ENCODE peak calls at places on chromosomes 16 and 17, in ten cellular contexts. One of them, this sample, is unnamed. For H3K4me1, the result is how much of the 10 kb centered on the place peaks cover.

GRCh38 chr17:60832206-60832605 is 154.6 kb downstream of the BCAS3 start:
- DNase-seq in ovary: no peak
- DNase-seq in spleen: no peak
- DNase-seq in H9: no peak
- DNase-seq in esophagus muscularis mucosa: no peak
- DNase-seq in Peyer's patch: no peak
- DNase-seq in thoracic aorta: no peak
- DNase-seq in heart right ventricle: no peak
- DNase-seq in breast epithelium: no peak
- DNase-seq in transverse colon: no peak
- DNase-seq in this sample: no peak

GRCh38 chr17:14750866-14751265 is 450.0 kb downstream of the HS3ST3B1 start:
- DNase-seq in ovary: no peak
- DNase-seq in spleen: no peak
- DNase-seq in H9: no peak
- DNase-seq in esophagus muscularis mucosa: peak
- DNase-seq in Peyer's patch: no peak
- DNase-seq in thoracic aorta: no peak
- DNase-seq in heart right ventricle: no peak
- DNase-seq in breast epithelium: no peak
- DNase-seq in transverse colon: no peak
- DNase-seq in this sample: no peak

GRCh38 chr17:72654746-72655145 is 437.7 kb downstream of the SLC39A11 start:
- DNase-seq in ovary: no peak
- DNase-seq in spleen: no peak
- DNase-seq in H9: no peak
- DNase-seq in esophagus muscularis mucosa: no peak
- DNase-seq in Peyer's patch: peak
- DNase-seq in thoracic aorta: no peak
- DNase-seq in heart right ventricle: no peak
- DNase-seq in breast epithelium: no peak
- DNase-seq in transverse colon: no peak
- DNase-seq in this sample: no peak

GRCh38 chr16:1069154-1069553 is 3.4 kb upstream of the SSTR5 start:
- DNase-seq in ovary: no peak
- DNase-seq in spleen: no peak
- DNase-seq in H9: no peak
- DNase-seq in esophagus muscularis mucosa: no peak
- DNase-seq in Peyer's patch: no peak
- DNase-seq in thoracic aorta: no peak
- DNase-seq in heart right ventricle: no peak
- DNase-seq in breast epithelium: no peak
- DNase-seq in transverse colon: no peak
- DNase-seq in this sample: no peak

GRCh38 chr17:83053779-83054451 is 25.5 kb upstream of the METRNL start:
- DNase-seq in ovary: peak
- DNase-seq in spleen: peak
- DNase-seq in H9: no peak
- DNase-seq in esophagus muscularis mucosa: no peak
- DNase-seq in Peyer's patch: peak
- DNase-seq in thoracic aorta: no peak
- DNase-seq in heart right ventricle: no peak
- DNase-seq in breast epithelium: no peak
- DNase-seq in transverse colon: no peak
- DNase-seq in this sample: peak

GRCh38 chr17:2266045-2266864 is 37.3 kb downstream of the SMG6 start:
- DNase-seq in ovary: no peak
- DNase-seq in spleen: peak
- DNase-seq in H9: no peak
- DNase-seq in esophagus muscularis mucosa: no peak
- DNase-seq in Peyer's patch: peak
- DNase-seq in thoracic aorta: no peak
- DNase-seq in heart right ventricle: no peak
- DNase-seq in breast epithelium: peak
- DNase-seq in transverse colon: peak
- DNase-seq in this sample: peak

GRCh38 chr16:78237856-78238255 is 138.4 kb downstream of the WWOX start:
- DNase-seq in ovary: no peak
- DNase-seq in spleen: no peak
- DNase-seq in H9: no peak
- DNase-seq in esophagus muscularis mucosa: no peak
- DNase-seq in Peyer's patch: no peak
- DNase-seq in thoracic aorta: no peak
- DNase-seq in heart right ventricle: no peak
- DNase-seq in breast epithelium: no peak
- DNase-seq in transverse colon: no peak
- DNase-seq in this sample: no peak

GRCh38 chr16:67246081-67246944 is 968 bp downstream of the FHOD1 start:
- DNase-seq in ovary: peak
- DNase-seq in spleen: peak
- DNase-seq in H9: peak
- DNase-seq in esophagus muscularis mucosa: no peak
- DNase-seq in Peyer's patch: peak
- DNase-seq in thoracic aorta: no peak
- DNase-seq in heart right ventricle: peak
- DNase-seq in breast epithelium: peak
- DNase-seq in transverse colon: peak
- DNase-seq in this sample: peak

GRCh38 chr17:15892679-15893332 is 52.1 kb upstream of the ADORA2B start:
- DNase-seq in ovary: no peak
- DNase-seq in spleen: no peak
- DNase-seq in H9: no peak
- DNase-seq in esophagus muscularis mucosa: no peak
- DNase-seq in Peyer's patch: no peak
- DNase-seq in thoracic aorta: no peak
- DNase-seq in heart right ventricle: no peak
- DNase-seq in breast epithelium: peak
- DNase-seq in transverse colon: no peak
- DNase-seq in this sample: no peak

GRCh38 chr17:60138769-60139437 is 10.9 kb upstream of the CA4 start:
- DNase-seq in ovary: no peak
- DNase-seq in spleen: no peak
- DNase-seq in H9: no peak
- DNase-seq in esophagus muscularis mucosa: no peak
- DNase-seq in Peyer's patch: no peak
- DNase-seq in thoracic aorta: no peak
- DNase-seq in heart right ventricle: no peak
- DNase-seq in breast epithelium: no peak
- DNase-seq in transverse colon: no peak
- DNase-seq in this sample: peak

GRCh38 chr17:69607162-69607834 is 192.8 kb downstream of the MAP2K6 start:
- DNase-seq in ovary: peak
- DNase-seq in spleen: peak
- DNase-seq in H9: peak
- DNase-seq in esophagus muscularis mucosa: no peak
- DNase-seq in Peyer's patch: peak
- DNase-seq in thoracic aorta: no peak
- DNase-seq in heart right ventricle: peak
- DNase-seq in breast epithelium: peak
- DNase-seq in transverse colon: peak
- DNase-seq in this sample: peak

GRCh38 chr16:80803341-80804060 is 897 bp downstream of the CDYL2 start:
- DNase-seq in ovary: peak
- DNase-seq in spleen: peak
- DNase-seq in H9: peak
- DNase-seq in esophagus muscularis mucosa: no peak
- DNase-seq in Peyer's patch: peak
- DNase-seq in thoracic aorta: no peak
- DNase-seq in heart right ventricle: peak
- DNase-seq in breast epithelium: no peak
- DNase-seq in transverse colon: peak
- DNase-seq in this sample: peak

GRCh38 chr16:11841026-11841425 is 10.3 kb downstream of the RSL1D1 start:
- DNase-seq in ovary: no peak
- DNase-seq in spleen: no peak
- DNase-seq in H9: no peak
- DNase-seq in esophagus muscularis mucosa: no peak
- DNase-seq in Peyer's patch: no peak
- DNase-seq in thoracic aorta: no peak
- DNase-seq in heart right ventricle: no peak
- DNase-seq in breast epithelium: no peak
- DNase-seq in transverse colon: no peak
- DNase-seq in this sample: no peak

GRCh38 chr16:11833951-11834695 is 17.2 kb downstream of the RSL1D1 start:
- DNase-seq in ovary: no peak
- DNase-seq in spleen: no peak
- DNase-seq in H9: no peak
- DNase-seq in esophagus muscularis mucosa: no peak
- DNase-seq in Peyer's patch: no peak
- DNase-seq in thoracic aorta: no peak
- DNase-seq in heart right ventricle: no peak
- DNase-seq in breast epithelium: no peak
- DNase-seq in transverse colon: no peak
- DNase-seq in this sample: no peak

GRCh38 chr16:11835891-11836652 is 15.3 kb downstream of the RSL1D1 start:
- DNase-seq in ovary: no peak
- DNase-seq in spleen: no peak
- DNase-seq in H9: no peak
- DNase-seq in esophagus muscularis mucosa: no peak
- DNase-seq in Peyer's patch: no peak
- DNase-seq in thoracic aorta: no peak
- DNase-seq in heart right ventricle: no peak
- DNase-seq in breast epithelium: no peak
- DNase-seq in transverse colon: no peak
- DNase-seq in this sample: no peak

GRCh38 chr16:11836653-11837244 is 14.6 kb downstream of the RSL1D1 start:
- DNase-seq in ovary: no peak
- DNase-seq in spleen: peak
- DNase-seq in H9: no peak
- DNase-seq in esophagus muscularis mucosa: no peak
- DNase-seq in Peyer's patch: no peak
- DNase-seq in thoracic aorta: no peak
- DNase-seq in heart right ventricle: no peak
- DNase-seq in breast epithelium: no peak
- DNase-seq in transverse colon: no peak
- DNase-seq in this sample: no peak

DNA sequence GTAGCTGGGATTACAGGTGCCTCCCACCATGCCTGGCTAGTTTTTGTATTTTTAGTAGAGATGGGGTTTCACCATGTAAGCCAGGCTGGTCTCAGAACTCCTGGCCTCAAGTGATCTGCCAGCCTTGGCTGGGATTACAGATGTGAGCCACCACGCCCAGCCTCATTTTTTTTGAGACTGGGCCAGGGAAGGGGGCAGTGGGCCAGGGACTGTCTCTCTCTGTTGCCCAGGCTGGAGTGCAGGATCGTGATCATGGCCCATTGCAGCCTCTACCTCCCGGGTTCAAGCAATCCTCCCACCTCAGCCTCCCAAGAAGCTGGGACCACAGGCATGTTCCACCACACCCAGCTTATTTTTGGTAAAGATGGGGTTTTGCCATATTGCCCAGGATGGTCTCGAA is 16.0 kb downstream of the RSL1D1 start:
- DNase-seq in ovary: no peak
- DNase-seq in spleen: peak
- DNase-seq in H9: no peak
- DNase-seq in esophagus muscularis mucosa: no peak
- DNase-seq in Peyer's patch: no peak
- DNase-seq in thoracic aorta: no peak
- DNase-seq in heart right ventricle: no peak
- DNase-seq in breast epithelium: no peak
- DNase-seq in transverse colon: no peak
- DNase-seq in this sample: no peak
- H3K27ac ChIP-seq in ovary: no peak
- H3K27ac ChIP-seq in spleen: no peak
- H3K27ac ChIP-seq in H9: no peak
- H3K27ac ChIP-seq in esophagus muscularis mucosa: no peak
- H3K27ac ChIP-seq in Peyer's patch: no peak
- H3K27ac ChIP-seq in thoracic aorta: peak
- H3K27ac ChIP-seq in heart right ventricle: no peak
- H3K27ac ChIP-seq in breast epithelium: no peak
- H3K27ac ChIP-seq in transverse colon: no peak
- H3K27ac ChIP-seq in this sample: no peak

DNA sequence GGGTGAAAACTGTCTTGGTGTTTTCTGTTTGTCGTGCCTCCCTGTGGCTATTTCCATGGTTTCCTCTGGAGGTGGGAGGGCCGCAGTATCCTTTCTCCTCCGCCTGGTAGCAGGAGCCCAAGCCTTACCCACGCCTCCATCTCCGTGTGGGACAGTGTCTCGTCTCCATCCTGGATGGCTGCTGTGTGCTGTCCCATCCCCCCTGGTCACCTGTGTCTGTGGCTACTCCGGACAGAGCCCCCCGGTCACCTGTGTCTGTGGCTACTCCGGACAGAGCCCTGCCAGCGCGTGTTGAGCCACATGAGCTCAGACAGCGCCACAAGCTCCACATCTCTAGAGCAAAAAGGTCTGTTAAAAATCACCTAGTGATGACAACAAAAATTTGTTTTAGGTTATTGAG is 198.2 kb upstream of the CHMP6 start:
- DNase-seq in ovary: no peak
- DNase-seq in spleen: peak
- DNase-seq in H9: no peak
- DNase-seq in esophagus muscularis mucosa: no peak
- DNase-seq in Peyer's patch: no peak
- DNase-seq in thoracic aorta: no peak
- DNase-seq in heart right ventricle: no peak
- DNase-seq in breast epithelium: no peak
- DNase-seq in transverse colon: no peak
- DNase-seq in this sample: no peak
- H3K4me1 ChIP-seq in ovary: under half
- H3K4me1 ChIP-seq in spleen: under half
- H3K4me1 ChIP-seq in H9: under half
- H3K4me1 ChIP-seq in esophagus muscularis mucosa: under half
- H3K4me1 ChIP-seq in Peyer's patch: under half
- H3K4me1 ChIP-seq in thoracic aorta: under half
- H3K4me1 ChIP-seq in heart right ventricle: under half
- H3K4me1 ChIP-seq in breast epithelium: under half
- H3K4me1 ChIP-seq in transverse colon: half or more
- H3K4me1 ChIP-seq in this sample: under half

GRCh38 chr16:55717326-55717725 is 61.5 kb downstream of the SLC6A2 start:
- DNase-seq in ovary: no peak
- DNase-seq in spleen: no peak
- DNase-seq in H9: no peak
- DNase-seq in esophagus muscularis mucosa: no peak
- DNase-seq in Peyer's patch: no peak
- DNase-seq in thoracic aorta: no peak
- DNase-seq in heart right ventricle: no peak
- DNase-seq in breast epithelium: no peak
- DNase-seq in transverse colon: no peak
- DNase-seq in this sample: no peak
- TF ChIP-seq CTCF in ovary: no peak
- TF ChIP-seq CTCF in spleen: no peak
- TF ChIP-seq CTCF in H9: no peak
- TF ChIP-seq CTCF in esophagus muscularis mucosa: no peak
- TF ChIP-seq CTCF in Peyer's patch: no peak
- TF ChIP-seq CTCF in thoracic aorta: no peak
- TF ChIP-seq CTCF in heart right ventricle: no peak
- TF ChIP-seq CTCF in breast epithelium: no peak
- TF ChIP-seq CTCF in transverse colon: no peak
- TF ChIP-seq CTCF in this sample: no peak

DNA sequence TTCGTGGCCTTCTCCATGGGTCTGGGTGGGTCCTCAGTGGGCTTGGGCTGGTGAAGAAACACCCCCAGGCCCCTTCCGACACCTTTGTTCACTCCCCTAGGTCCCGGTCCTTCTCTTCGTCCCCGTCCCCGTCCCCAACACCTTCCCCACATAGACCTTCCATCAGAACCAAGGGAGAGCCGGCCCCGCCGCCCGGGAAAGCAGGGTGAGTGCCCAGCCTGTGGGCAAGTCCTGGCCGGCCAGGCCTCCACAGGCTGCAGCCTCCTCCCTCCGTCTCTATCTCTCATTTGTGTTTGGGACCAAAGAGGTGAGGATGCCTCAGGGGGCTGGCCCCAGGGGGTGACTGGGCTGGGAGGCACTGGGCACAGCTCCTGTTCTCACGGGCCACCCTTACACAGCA is 14.5 kb upstream of the IL17C start:
- DNase-seq in ovary: no peak
- DNase-seq in spleen: no peak
- DNase-seq in H9: no peak
- DNase-seq in esophagus muscularis mucosa: no peak
- DNase-seq in Peyer's patch: no peak
- DNase-seq in thoracic aorta: no peak
- DNase-seq in heart right ventricle: no peak
- DNase-seq in breast epithelium: no peak
- DNase-seq in transverse colon: no peak
- DNase-seq in this sample: no peak
- H3K27ac ChIP-seq in ovary: no peak
- H3K27ac ChIP-seq in spleen: no peak
- H3K27ac ChIP-seq in H9: no peak
- H3K27ac ChIP-seq in esophagus muscularis mucosa: no peak
- H3K27ac ChIP-seq in Peyer's patch: no peak
- H3K27ac ChIP-seq in thoracic aorta: no peak
- H3K27ac ChIP-seq in heart right ventricle: no peak
- H3K27ac ChIP-seq in breast epithelium: no peak
- H3K27ac ChIP-seq in transverse colon: no peak
- H3K27ac ChIP-seq in this sample: no peak

This sample was measured in left lung.